ENCODE peak calls at places on chromosome 6, in five cellular contexts. U is LoVo; W is CD8-positive, alpha-beta T cell; B is D341Med; C is ELF-1. T is an unnamed sample.

GRCh38 chr6:111301914-111302313 is 181.1 kb downstream of the REV3L start:
- DNase-seq in U (no peak), W (no peak), B (no peak), C (no peak), T (no peak)

GRCh38 chr6:98836962-98837944 is 2.9 kb downstream of the POU3F2 start:
- DNase-seq in U (no peak), W (no peak), B (no peak), C (no peak), T (no peak)

GRCh38 chr6:112796712-112797111 is 449.6 kb downstream of the RFPL4B start:
- DNase-seq in U (no peak), W (no peak), B (no peak), C (no peak), T (no peak)

GRCh38 chr6:144778773-144779531 is 493.8 kb downstream of the UTRN start:
- DNase-seq in U (no peak), W (no peak), B (no peak), C (no peak), T (no peak)

GRCh38 chr6:81366970-81367369 is 385.5 kb downstream of the TENT5A start:
- DNase-seq in U (no peak), W (no peak), B (no peak), C (no peak), T (no peak)

GRCh38 chr6:138099832-138100231 is 7.4 kb downstream of the PERP start:
- DNase-seq in U (no peak), W (no peak), B (no peak), C (no peak), T (peak)

GRCh38 chr6:20377623-20378265 is 23.9 kb upstream of the E2F3 start:
- DNase-seq in U (no peak), W (no peak), B (no peak), C (no peak), T (peak)

GRCh38 chr6:143449731-143450452 is 603 bp downstream of the ADAT2 start:
- DNase-seq in U (peak), W (peak), B (peak), C (peak), T (peak)

GRCh38 chr6:168097221-168097620 is 18.2 kb upstream of the FRMD1 start:
- DNase-seq in U (no peak), W (no peak), B (no peak), C (no peak), T (no peak)

GRCh38 chr6:108120311-108120710 is 45.5 kb upstream of the NR2E1 start:
- DNase-seq in U (no peak), W (no peak), B (no peak), C (peak), T (no peak)

GRCh38 chr6:144259988-144260387 is 25.1 kb upstream of the UTRN start:
- DNase-seq in U (no peak), W (no peak), B (no peak), C (no peak), T (no peak)

T was measured in trophoblast cell.